ENCODE peak calls at places on chromosomes 3 and 15, in seven cellular contexts. J is GM13977; B is CD8-positive, alpha-beta T cell; Y is uterus; H is osteoblast; U is AG10803; Q is HFF-Myc. F is an unnamed sample.

GRCh38 chr3:20773320-20773984 is 587.4 kb upstream of the SGO1 start:
- DNase-seq in J (no peak), B (no peak), Y (no peak), H (no peak), U (no peak), Q (no peak), F (no peak)

GRCh38 chr3:41881233-41881821 is 80.6 kb downstream of the ULK4 start:
- DNase-seq in J (peak; percentile 21), B (peak; percentile 13), Y (no peak), H (no peak), U (peak; percentile 46), Q (peak; percentile 21), F (no peak)

GRCh38 chr15:75349851-75350588 is 3.2 kb downstream of the NEIL1 start:
- DNase-seq in J (peak; percentile 71), B (peak; percentile 68), Y (no peak), H (peak; percentile 62), U (no peak), Q (no peak), F (no peak)

GRCh38 chr15:63915888-63916731 is 82.4 kb upstream of the HERC1 start:
- DNase-seq in J (no peak), B (no peak), Y (peak; percentile 30), H (peak; percentile 86), U (peak; percentile 51), Q (no peak), F (no peak)

GRCh38 chr3:160399347-160400047 is at the start of gene SMC4:
- DNase-seq in J (peak; percentile 92), B (peak; percentile 83), Y (no peak), H (peak; percentile 95), U (peak; percentile 91), Q (peak; percentile 84), F (peak; percentile 64)

GRCh38 chr15:98753726-98754125 is 105.4 kb downstream of the IGF1R start:
- DNase-seq in J (no peak), B (no peak), Y (no peak), H (no peak), U (no peak), Q (no peak), F (no peak)

GRCh38 chr3:50484681-50485263 is 18.7 kb downstream of the CACNA2D2 start:
- DNase-seq in J (no peak), B (no peak), Y (no peak), H (no peak), U (no peak), Q (no peak), F (no peak)

GRCh38 chr3:136751259-136752045 is 726 bp downstream of the STAG1 start:
- DNase-seq in J (peak; percentile 62), B (peak; percentile 64), Y (peak; percentile 69), H (peak; percentile 81), U (peak; percentile 80), Q (peak; percentile 39), F (peak; percentile 25)

GRCh38 chr15:57079446-57079845 is 161.0 kb downstream of the TCF12 start:
- DNase-seq in J (no peak), B (no peak), Y (no peak), H (no peak), U (no peak), Q (no peak), F (no peak)

GRCh38 chr3:143313025-143313424 is 193.5 kb downstream of the CHST2 start:
- DNase-seq in J (no peak), B (no peak), Y (no peak), H (no peak), U (no peak), Q (no peak), F (no peak)

GRCh38 chr3:15953841-15954240 is 156.1 kb upstream of the ANKRD28 start:
- DNase-seq in J (peak; percentile 19), B (no peak), Y (no peak), H (no peak), U (no peak), Q (no peak), F (no peak)
- TF ChIP-seq CTCF in J (peak; percentile 21), B (no peak), Y (no peak), H (no peak), U (no peak), Q (no peak), F (no peak)

GRCh38 chr3:173399001-173399400 is 1.5 kb downstream of the NLGN1 start:
- DNase-seq in J (no peak), B (no peak), Y (no peak), H (peak; percentile 75), U (no peak), Q (no peak), F (no peak)

GRCh38 chr3:173395412-173396181 is 1.9 kb upstream of the NLGN1 start:
- DNase-seq in J (peak; percentile 75), B (peak; percentile 20), Y (peak; percentile 83), H (peak; percentile 95), U (peak; percentile 88), Q (peak; percentile 22), F (peak; percentile 51)

GRCh38 chr3:173396191-173397041 is 1.1 kb upstream of the NLGN1 start:
- DNase-seq in J (peak; percentile 26), B (no peak), Y (no peak), H (peak; percentile 55), U (no peak), Q (no peak), F (no peak)

GRCh38 chr3:173398111-173398479 is 551 bp downstream of the NLGN1 start:
- DNase-seq in J (peak; percentile 18), B (no peak), Y (no peak), H (peak; percentile 65), U (peak; percentile 61), Q (no peak), F (no peak)

GRCh38 chr3:173397161-173398110 is at the start of gene NLGN1:
- DNase-seq in J (peak; percentile 25), B (no peak), Y (peak; percentile 74), H (peak; percentile 93), U (peak; percentile 83), Q (no peak), F (peak; percentile 4)
- TF ChIP-seq CTCF in J (no peak), B (no peak), Y (peak; percentile 37), H (peak; percentile 33), U (peak; percentile 43), Q (no peak), F (peak; percentile 43)

GRCh38 chr15:88663216-88663615 is 24.4 kb downstream of the ISG20 start:
- DNase-seq in J (no peak), B (no peak), Y (no peak), H (no peak), U (peak; percentile 40), Q (no peak), F (no peak)

GRCh38 chr15:88661041-88661765 is 22.4 kb downstream of the ISG20 start:
- DNase-seq in J (no peak), B (no peak), Y (no peak), H (no peak), U (peak; percentile 78), Q (no peak), F (no peak)

GRCh38 chr15:88658972-88659931 is 20.4 kb downstream of the ISG20 start:
- DNase-seq in J (no peak), B (no peak), Y (no peak), H (peak; percentile 97), U (peak; percentile 60), Q (no peak), F (no peak)

GRCh38 chr15:88661766-88662556 is 23.1 kb downstream of the ISG20 start:
- DNase-seq in J (no peak), B (no peak), Y (no peak), H (no peak), U (peak; percentile 42), Q (no peak), F (no peak)

DNA sequence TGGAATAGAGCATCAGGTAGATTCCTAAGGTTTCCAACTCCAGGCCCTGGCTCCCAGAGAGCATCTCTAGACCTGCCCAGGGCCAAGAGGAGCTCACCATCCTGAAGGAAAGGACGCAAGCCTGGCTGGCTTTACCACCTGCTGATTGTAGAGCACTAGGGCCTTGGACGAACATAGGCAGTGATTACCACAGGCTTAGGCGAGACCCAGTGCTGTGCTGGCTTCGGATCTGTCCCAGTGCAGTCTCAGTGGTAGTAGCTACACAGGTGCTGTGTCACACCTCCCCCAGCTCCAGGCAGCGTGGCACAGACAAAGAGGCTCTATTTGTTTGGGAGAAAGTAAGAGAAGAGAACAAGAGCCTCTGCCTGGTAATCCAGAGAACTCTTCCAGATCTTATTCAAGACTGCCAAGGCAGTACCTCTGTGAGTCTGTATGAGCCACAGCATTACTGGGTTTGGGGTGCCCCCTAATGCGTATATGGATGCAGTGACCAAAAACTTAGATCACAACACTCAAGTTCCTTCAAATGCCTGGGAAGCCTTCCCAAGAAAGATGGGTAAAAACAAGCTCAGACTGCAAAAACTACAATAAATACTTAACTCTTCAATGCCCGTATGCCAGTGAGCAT is 25.4 kb downstream of the ISG20 start:
- DNase-seq in J (no peak), B (peak; percentile 56), Y (no peak), H (no peak), U (no peak), Q (no peak), F (no peak)
- TF ChIP-seq CTCF in J (peak; percentile 44), B (peak; percentile 63), Y (peak; percentile 31), H (peak; percentile 10), U (no peak), Q (peak; percentile 19), F (no peak)

DNA sequence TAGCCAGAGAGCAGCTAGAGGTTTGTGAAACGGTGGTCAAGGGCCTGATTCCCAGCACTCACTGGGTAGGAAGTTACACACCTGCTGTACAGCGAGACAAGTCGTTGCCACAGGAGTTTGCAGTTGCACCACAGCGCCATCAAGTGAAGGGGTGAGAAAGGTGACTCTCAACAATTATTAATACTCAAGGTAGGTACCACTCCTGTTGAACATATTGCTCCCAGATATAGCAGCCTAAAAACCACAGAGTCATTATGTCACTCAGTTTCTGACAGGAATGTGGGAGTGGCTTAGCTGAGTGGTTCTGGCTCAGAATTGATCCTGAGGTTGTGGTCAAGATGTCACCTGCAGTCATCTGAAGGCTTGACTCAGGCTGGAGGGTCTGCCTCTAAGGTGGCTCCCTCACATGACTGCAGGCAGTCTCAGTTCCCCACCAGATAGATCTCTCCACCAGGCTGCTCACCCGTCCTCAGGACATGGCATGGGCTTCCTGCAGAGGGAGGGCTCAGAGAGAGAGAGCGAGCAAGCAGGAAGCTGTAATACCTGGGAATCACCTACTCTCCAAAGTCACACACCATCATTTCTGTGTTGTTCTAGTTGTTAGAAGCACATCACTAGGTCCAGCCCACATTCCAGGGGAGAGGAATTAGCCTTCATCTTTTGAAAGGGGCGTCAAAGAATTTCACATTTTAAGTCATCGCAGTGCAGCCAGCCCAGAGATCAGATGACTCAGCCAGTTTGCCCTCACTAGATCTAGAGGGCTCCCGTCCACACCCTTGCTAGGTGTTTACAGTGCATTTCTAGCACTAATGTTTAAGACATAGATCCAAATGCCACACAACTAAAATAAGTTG is 17.0 kb upstream of the ANO10 start:
- DNase-seq in J (no peak), B (peak; percentile 46), Y (no peak), H (no peak), U (no peak), Q (no peak), F (no peak)
- TF ChIP-seq CTCF in J (peak; percentile 48), B (no peak), Y (no peak), H (no peak), U (no peak), Q (peak; percentile 14), F (no peak)

DNA sequence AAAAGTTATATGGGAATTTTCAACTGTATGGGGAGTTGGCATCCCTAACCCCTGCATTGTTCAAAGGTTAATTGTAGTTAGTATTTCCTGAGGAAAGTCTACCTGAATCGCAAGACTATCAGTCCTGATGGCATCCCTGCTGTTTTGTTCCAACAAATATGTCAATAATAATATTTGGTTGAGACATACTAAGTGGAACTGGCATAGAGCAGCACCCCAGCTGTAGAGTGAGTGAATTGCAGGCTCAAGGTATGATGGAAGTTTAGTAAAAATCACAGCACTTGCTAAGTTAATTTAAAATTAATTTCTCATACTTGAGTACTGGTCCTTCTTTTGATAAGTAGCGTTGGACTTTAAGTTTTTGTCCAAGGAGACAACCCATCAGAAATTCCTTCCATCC is 18.0 kb upstream of the COMMD2 start:
- DNase-seq in J (no peak), B (no peak), Y (no peak), H (no peak), U (no peak), Q (no peak), F (no peak)
- TF ChIP-seq CTCF in J (no peak), B (no peak), Y (no peak), H (peak; percentile 37), U (no peak), Q (no peak), F (no peak)

F was measured in thoracic aorta.